ENCODE peak calls at places on chromosomes 5 and 9, in eight cellular contexts. One of them, this sample, is unnamed.

GRCh38 chr5:77280036-77280435 is 69.6 kb downstream of the PDE8B start:
- DNase-seq in SW480: no peak
- DNase-seq in fibroblast of pulmonary artery: no peak
- DNase-seq in activated naive CD8-positive, alpha-beta T cell treated with anti-CD3 and anti-CD28 coated beads, Interleukin-2, amount 50 U/mL, for 16 hours: no peak
- DNase-seq in lung microvascular endothelial cell: no peak
- DNase-seq in head of caudate nucleus: no peak
- DNase-seq in progenitor cell of endocrine pancreas: no peak
- DNase-seq in HEK293T: no peak
- DNase-seq in this sample: no peak

GRCh38 chr5:139862313-139862712 is 66.7 kb downstream of the PSD2 start:
- DNase-seq in progenitor cell of endocrine pancreas: no peak
- DNase-seq in HEK293T: no peak
- DNase-seq in SW480: no peak
- DNase-seq in activated naive CD8-positive, alpha-beta T cell treated with anti-CD3 and anti-CD28 coated beads, Interleukin-2, amount 50 U/mL, for 16 hours: no peak
- DNase-seq in fibroblast of pulmonary artery: peak
- DNase-seq in head of caudate nucleus: no peak
- DNase-seq in lung microvascular endothelial cell: peak
- DNase-seq in this sample: no peak

GRCh38 chr9:7439355-7439978 is 360.1 kb downstream of the DMAC1 start:
- DNase-seq in SW480: no peak
- DNase-seq in fibroblast of pulmonary artery: peak
- DNase-seq in progenitor cell of endocrine pancreas: no peak
- DNase-seq in activated naive CD8-positive, alpha-beta T cell treated with anti-CD3 and anti-CD28 coated beads, Interleukin-2, amount 50 U/mL, for 16 hours: no peak
- DNase-seq in head of caudate nucleus: no peak
- DNase-seq in lung microvascular endothelial cell: no peak
- DNase-seq in HEK293T: no peak
- DNase-seq in this sample: no peak

GRCh38 chr5:66891184-66891925 is 295.2 kb downstream of the MAST4 start:
- DNase-seq in activated naive CD8-positive, alpha-beta T cell treated with anti-CD3 and anti-CD28 coated beads, Interleukin-2, amount 50 U/mL, for 16 hours: no peak
- DNase-seq in lung microvascular endothelial cell: peak
- DNase-seq in head of caudate nucleus: no peak
- DNase-seq in fibroblast of pulmonary artery: peak
- DNase-seq in progenitor cell of endocrine pancreas: no peak
- DNase-seq in HEK293T: no peak
- DNase-seq in SW480: no peak
- DNase-seq in this sample: no peak

GRCh38 chr5:150155258-150156032 is at the start of gene PDGFRB:
- DNase-seq in HEK293T: no peak
- DNase-seq in progenitor cell of endocrine pancreas: no peak
- DNase-seq in head of caudate nucleus: peak
- DNase-seq in fibroblast of pulmonary artery: peak
- DNase-seq in SW480: no peak
- DNase-seq in activated naive CD8-positive, alpha-beta T cell treated with anti-CD3 and anti-CD28 coated beads, Interleukin-2, amount 50 U/mL, for 16 hours: peak
- DNase-seq in lung microvascular endothelial cell: peak
- DNase-seq in this sample: peak

GRCh38 chr5:142922223-142922952 is 152.2 kb downstream of the ARHGAP26 start:
- DNase-seq in HEK293T: peak
- DNase-seq in lung microvascular endothelial cell: peak
- DNase-seq in fibroblast of pulmonary artery: peak
- DNase-seq in progenitor cell of endocrine pancreas: no peak
- DNase-seq in activated naive CD8-positive, alpha-beta T cell treated with anti-CD3 and anti-CD28 coated beads, Interleukin-2, amount 50 U/mL, for 16 hours: no peak
- DNase-seq in SW480: peak
- DNase-seq in head of caudate nucleus: no peak
- DNase-seq in this sample: no peak

GRCh38 chr5:113020461-113021273 is 44.1 kb downstream of the DCP2 start:
- DNase-seq in activated naive CD8-positive, alpha-beta T cell treated with anti-CD3 and anti-CD28 coated beads, Interleukin-2, amount 50 U/mL, for 16 hours: no peak
- DNase-seq in progenitor cell of endocrine pancreas: no peak
- DNase-seq in lung microvascular endothelial cell: peak
- DNase-seq in HEK293T: no peak
- DNase-seq in head of caudate nucleus: no peak
- DNase-seq in fibroblast of pulmonary artery: peak
- DNase-seq in SW480: peak
- DNase-seq in this sample: no peak

GRCh38 chr5:147813696-147814095 is 17.8 kb downstream of the SPINK1 start:
- DNase-seq in lung microvascular endothelial cell: no peak
- DNase-seq in fibroblast of pulmonary artery: no peak
- DNase-seq in head of caudate nucleus: no peak
- DNase-seq in activated naive CD8-positive, alpha-beta T cell treated with anti-CD3 and anti-CD28 coated beads, Interleukin-2, amount 50 U/mL, for 16 hours: no peak
- DNase-seq in progenitor cell of endocrine pancreas: no peak
- DNase-seq in SW480: no peak
- DNase-seq in HEK293T: no peak
- DNase-seq in this sample: no peak

GRCh38 chr5:39783756-39784421 is 359.1 kb upstream of the DAB2 start:
- DNase-seq in progenitor cell of endocrine pancreas: no peak
- DNase-seq in HEK293T: no peak
- DNase-seq in fibroblast of pulmonary artery: peak
- DNase-seq in activated naive CD8-positive, alpha-beta T cell treated with anti-CD3 and anti-CD28 coated beads, Interleukin-2, amount 50 U/mL, for 16 hours: no peak
- DNase-seq in SW480: no peak
- DNase-seq in lung microvascular endothelial cell: no peak
- DNase-seq in head of caudate nucleus: no peak
- DNase-seq in this sample: no peak

GRCh38 chr5:107389130-107389553 is 281.6 kb downstream of the EFNA5 start:
- DNase-seq in fibroblast of pulmonary artery: peak
- DNase-seq in head of caudate nucleus: no peak
- DNase-seq in lung microvascular endothelial cell: peak
- DNase-seq in progenitor cell of endocrine pancreas: no peak
- DNase-seq in activated naive CD8-positive, alpha-beta T cell treated with anti-CD3 and anti-CD28 coated beads, Interleukin-2, amount 50 U/mL, for 16 hours: no peak
- DNase-seq in SW480: peak
- DNase-seq in HEK293T: no peak
- DNase-seq in this sample: no peak

GRCh38 chr5:155906046-155906445 is 420.9 kb upstream of the SGCD start:
- DNase-seq in head of caudate nucleus: no peak
- DNase-seq in progenitor cell of endocrine pancreas: no peak
- DNase-seq in activated naive CD8-positive, alpha-beta T cell treated with anti-CD3 and anti-CD28 coated beads, Interleukin-2, amount 50 U/mL, for 16 hours: no peak
- DNase-seq in HEK293T: no peak
- DNase-seq in SW480: no peak
- DNase-seq in lung microvascular endothelial cell: no peak
- DNase-seq in fibroblast of pulmonary artery: no peak
- DNase-seq in this sample: no peak

GRCh38 chr5:151087475-151087874 is 6.6 kb upstream of the TNIP1 start:
- DNase-seq in fibroblast of pulmonary artery: no peak
- DNase-seq in HEK293T: no peak
- DNase-seq in lung microvascular endothelial cell: no peak
- DNase-seq in head of caudate nucleus: no peak
- DNase-seq in SW480: no peak
- DNase-seq in progenitor cell of endocrine pancreas: no peak
- DNase-seq in activated naive CD8-positive, alpha-beta T cell treated with anti-CD3 and anti-CD28 coated beads, Interleukin-2, amount 50 U/mL, for 16 hours: no peak
- DNase-seq in this sample: no peak

GRCh38 chr5:151742870-151743294 is 15.5 kb downstream of the ATOX1 start:
- DNase-seq in progenitor cell of endocrine pancreas: peak
- DNase-seq in activated naive CD8-positive, alpha-beta T cell treated with anti-CD3 and anti-CD28 coated beads, Interleukin-2, amount 50 U/mL, for 16 hours: no peak
- DNase-seq in fibroblast of pulmonary artery: peak
- DNase-seq in head of caudate nucleus: peak
- DNase-seq in lung microvascular endothelial cell: peak
- DNase-seq in SW480: peak
- DNase-seq in HEK293T: peak
- DNase-seq in this sample: peak

GRCh38 chr5:141691286-141691866 is 9.3 kb upstream of the ARAP3 start:
- DNase-seq in SW480: no peak
- DNase-seq in lung microvascular endothelial cell: no peak
- DNase-seq in fibroblast of pulmonary artery: no peak
- DNase-seq in activated naive CD8-positive, alpha-beta T cell treated with anti-CD3 and anti-CD28 coated beads, Interleukin-2, amount 50 U/mL, for 16 hours: no peak
- DNase-seq in progenitor cell of endocrine pancreas: no peak
- DNase-seq in head of caudate nucleus: no peak
- DNase-seq in HEK293T: no peak
- DNase-seq in this sample: no peak

GRCh38 chr9:3758816-3759576 is 233.2 kb upstream of the RFX3 start:
- DNase-seq in lung microvascular endothelial cell: peak
- DNase-seq in HEK293T: no peak
- DNase-seq in head of caudate nucleus: no peak
- DNase-seq in progenitor cell of endocrine pancreas: no peak
- DNase-seq in fibroblast of pulmonary artery: peak
- DNase-seq in SW480: no peak
- DNase-seq in activated naive CD8-positive, alpha-beta T cell treated with anti-CD3 and anti-CD28 coated beads, Interleukin-2, amount 50 U/mL, for 16 hours: no peak
- DNase-seq in this sample: no peak

GRCh38 chr9:95516736-95517558 is at the start of gene PTCH1:
- DNase-seq in fibroblast of pulmonary artery: peak
- DNase-seq in HEK293T: peak
- DNase-seq in SW480: peak
- DNase-seq in progenitor cell of endocrine pancreas: peak
- DNase-seq in lung microvascular endothelial cell: peak
- DNase-seq in head of caudate nucleus: peak
- DNase-seq in activated naive CD8-positive, alpha-beta T cell treated with anti-CD3 and anti-CD28 coated beads, Interleukin-2, amount 50 U/mL, for 16 hours: no peak
- DNase-seq in this sample: peak

GRCh38 chr5:1438871-1439270 is 6.4 kb downstream of the SLC6A3 start:
- DNase-seq in progenitor cell of endocrine pancreas: no peak
- DNase-seq in activated naive CD8-positive, alpha-beta T cell treated with anti-CD3 and anti-CD28 coated beads, Interleukin-2, amount 50 U/mL, for 16 hours: no peak
- DNase-seq in SW480: no peak
- DNase-seq in lung microvascular endothelial cell: no peak
- DNase-seq in fibroblast of pulmonary artery: no peak
- DNase-seq in HEK293T: no peak
- DNase-seq in head of caudate nucleus: no peak
- DNase-seq in this sample: no peak

GRCh38 chr9:112115955-112116354 is 59.1 kb downstream of the SUSD1 start:
- DNase-seq in lung microvascular endothelial cell: no peak
- DNase-seq in progenitor cell of endocrine pancreas: no peak
- DNase-seq in head of caudate nucleus: no peak
- DNase-seq in fibroblast of pulmonary artery: no peak
- DNase-seq in activated naive CD8-positive, alpha-beta T cell treated with anti-CD3 and anti-CD28 coated beads, Interleukin-2, amount 50 U/mL, for 16 hours: no peak
- DNase-seq in SW480: no peak
- DNase-seq in HEK293T: no peak
- DNase-seq in this sample: no peak

GRCh38 chr9:20740929-20741582 is 57.0 kb downstream of the FOCAD start:
- DNase-seq in lung microvascular endothelial cell: no peak
- DNase-seq in head of caudate nucleus: no peak
- DNase-seq in progenitor cell of endocrine pancreas: no peak
- DNase-seq in fibroblast of pulmonary artery: no peak
- DNase-seq in SW480: no peak
- DNase-seq in HEK293T: no peak
- DNase-seq in activated naive CD8-positive, alpha-beta T cell treated with anti-CD3 and anti-CD28 coated beads, Interleukin-2, amount 50 U/mL, for 16 hours: no peak
- DNase-seq in this sample: no peak

GRCh38 chr9:97954550-97954989 is 16.6 kb upstream of the HEMGN start:
- DNase-seq in lung microvascular endothelial cell: peak
- DNase-seq in HEK293T: peak
- DNase-seq in SW480: peak
- DNase-seq in head of caudate nucleus: no peak
- DNase-seq in activated naive CD8-positive, alpha-beta T cell treated with anti-CD3 and anti-CD28 coated beads, Interleukin-2, amount 50 U/mL, for 16 hours: peak
- DNase-seq in progenitor cell of endocrine pancreas: peak
- DNase-seq in fibroblast of pulmonary artery: peak
- DNase-seq in this sample: peak

This sample was measured in glutamatergic neuron.